ENCODE peak calls at places on chromosomes 3 and 15, in four cellular contexts. P, D, K and V are unnamed samples.

GRCh38 chr15:98169551-98169950 is 209.0 kb downstream of the ARRDC4 start:
- DNase-seq in P (no peak), D (no peak), K (no peak), V (no peak)

GRCh38 chr3:191020730-191021405 is 158.4 kb upstream of the GMNC start:
- DNase-seq in P (no peak), D (peak; percentile 44), K (no peak), V (peak; percentile 42)

GRCh38 chr15:79418693-79419279 is 13.3 kb upstream of the MINAR1 start:
- DNase-seq in P (no peak), D (peak; percentile 16), K (peak; percentile 39), V (no peak)

GRCh38 chr3:119933197-119933596 is 151.3 kb downstream of the NR1I2 start:
- DNase-seq in P (no peak), D (no peak), K (no peak), V (no peak)

GRCh38 chr3:9778102-9778501 is 8.4 kb upstream of the CAMK1 start:
- DNase-seq in P (no peak), D (peak; percentile 76), K (no peak), V (peak; percentile 95)

GRCh38 chr3:53730565-53730964 is 115.7 kb downstream of the CHDH start:
- DNase-seq in P (peak; percentile 5), D (peak; percentile 36), K (no peak), V (peak; percentile 22)

GRCh38 chr3:174581551-174581950 is 277.6 kb upstream of the NAALADL2 start:
- DNase-seq in P (no peak), D (no peak), K (no peak), V (peak; percentile 5)

GRCh38 chr3:115937054-115937453 is 313.7 kb downstream of the GAP43 start:
- DNase-seq in P (peak; percentile 51), D (no peak), K (no peak), V (peak; percentile 33)

GRCh38 chr3:94374439-94375161 is 311.7 kb downstream of the NSUN3 start:
- DNase-seq in P (no peak), D (no peak), K (peak; percentile 18), V (no peak)

GRCh38 chr3:95212117-95212516 is 1149.3 kb downstream of the NSUN3 start:
- DNase-seq in P (no peak), D (no peak), K (no peak), V (no peak)

GRCh38 chr3:147419062-147419701 is 10.0 kb downstream of the ZIC1 start:
- DNase-seq in P (peak; percentile 88), D (peak; percentile 68), K (peak; percentile 97), V (peak; percentile 22)
- H3K4me3 ChIP-seq in P (peak overlapping the region; percentile 16), D (peak overlapping the region; percentile 17), K (peak overlapping the region; percentile 44), V (no peak overlapping the region)

GRCh38 chr15:93088200-93088980 is 621 bp downstream of the RGMA start:
- DNase-seq in P (peak; percentile 49), D (peak; percentile 18), K (peak; percentile 84), V (peak; percentile 35)
- TF ChIP-seq EZH2 in P (no peak), D (peak; percentile 88), K (peak; percentile 31), V (peak; percentile 86)

GRCh38 chr3:66989860-66990696 is 8.0 kb upstream of the KBTBD8 start:
- DNase-seq in P (peak; percentile 14), D (peak; percentile 1), K (no peak), V (peak; percentile 49)
- H3K4me3 ChIP-seq in P (no peak overlapping the region), D (no peak overlapping the region), K (no peak overlapping the region), V (peak overlapping the region; percentile 61)

GRCh38 chr3:129002573-129003569 is 1.8 kb downstream of the EFCC1 start:
- DNase-seq in P (no peak), D (no peak), K (no peak), V (no peak)

GRCh38 chr3:129003578-129004112 is 2.5 kb downstream of the EFCC1 start:
- DNase-seq in P (no peak), D (no peak), K (peak; percentile 60), V (no peak)

GRCh38 chr3:129001101-129001816 is at the start of gene EFCC1:
- DNase-seq in P (no peak), D (peak; percentile 25), K (peak; percentile 92), V (peak; percentile 53)

GRCh38 chr3:129000742-129001100 is 383 bp upstream of the EFCC1 start:
- DNase-seq in P (no peak), D (no peak), K (peak; percentile 46), V (no peak)

GRCh38 chr3:129001817-129002572 is 891 bp downstream of the EFCC1 start:
- DNase-seq in P (peak; percentile 48), D (peak; percentile 25), K (peak; percentile 83), V (peak; percentile 39)
- TF ChIP-seq EZH2 in P (peak; percentile 82), D (peak; percentile 89), K (peak; percentile 89), V (no peak)

GRCh38 chr3:15346516-15346915 is 14.1 kb upstream of the SH3BP5 start:
- DNase-seq in P (no peak), D (no peak), K (no peak), V (no peak)
- H3K4me3 ChIP-seq in P (no peak overlapping the region), D (no peak overlapping the region), K (no peak overlapping the region), V (no peak overlapping the region)

GRCh38 chr3:137766069-137766960 is 2.2 kb downstream of the SOX14 start:
- DNase-seq in P (no peak), D (no peak), K (peak; percentile 82), V (no peak)

GRCh38 chr3:137764001-137764433 is at the start of gene SOX14:
- DNase-seq in P (no peak), D (no peak), K (peak; percentile 76), V (no peak)

GRCh38 chr3:137764563-137765309 is 621 bp downstream of the SOX14 start:
- DNase-seq in P (no peak), D (no peak), K (peak; percentile 44), V (no peak)

GRCh38 chr3:137763594-137763938 is 549 bp upstream of the SOX14 start:
- DNase-seq in P (no peak), D (no peak), K (peak; percentile 45), V (peak; percentile 10)

DNA sequence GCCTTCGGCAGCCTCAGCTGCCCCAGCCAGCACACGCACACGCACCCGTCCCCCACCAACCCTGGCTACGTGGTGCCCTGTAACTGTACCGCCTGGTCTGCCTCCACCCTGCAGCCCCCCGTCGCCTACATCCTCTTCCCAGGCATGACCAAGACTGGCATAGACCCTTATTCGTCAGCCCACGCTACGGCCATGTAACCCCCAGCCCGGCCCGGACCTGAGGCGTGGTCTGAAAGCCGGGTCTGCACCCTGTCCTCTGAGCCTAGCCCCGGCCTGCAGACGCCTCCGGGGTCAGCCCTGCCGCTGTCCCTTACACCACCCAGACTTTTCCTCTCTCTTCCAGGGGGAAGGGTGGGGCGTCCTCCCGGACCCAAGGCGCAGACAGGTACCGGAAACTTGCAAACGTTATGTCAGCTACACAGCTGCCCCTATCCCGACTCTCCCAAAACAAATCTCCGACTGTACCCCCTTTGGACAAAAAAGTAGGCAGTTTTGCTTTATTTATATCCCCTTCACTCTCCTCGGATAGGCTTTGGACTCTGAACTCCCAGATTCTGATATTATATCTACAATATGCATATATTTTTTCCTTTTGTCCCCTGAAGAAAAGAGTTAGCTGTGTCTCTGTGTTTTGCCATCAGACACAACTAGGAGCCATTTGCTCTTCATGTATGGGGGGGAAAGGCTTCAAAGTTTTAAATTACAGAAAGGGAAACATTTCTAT is 1.4 kb downstream of the SOX14 start:
- DNase-seq in P (no peak), D (no peak), K (peak; percentile 46), V (no peak)
- TF ChIP-seq EZH2 in P (peak; percentile 46), D (peak; percentile 88), K (peak; percentile 93), V (no peak)

DNA sequence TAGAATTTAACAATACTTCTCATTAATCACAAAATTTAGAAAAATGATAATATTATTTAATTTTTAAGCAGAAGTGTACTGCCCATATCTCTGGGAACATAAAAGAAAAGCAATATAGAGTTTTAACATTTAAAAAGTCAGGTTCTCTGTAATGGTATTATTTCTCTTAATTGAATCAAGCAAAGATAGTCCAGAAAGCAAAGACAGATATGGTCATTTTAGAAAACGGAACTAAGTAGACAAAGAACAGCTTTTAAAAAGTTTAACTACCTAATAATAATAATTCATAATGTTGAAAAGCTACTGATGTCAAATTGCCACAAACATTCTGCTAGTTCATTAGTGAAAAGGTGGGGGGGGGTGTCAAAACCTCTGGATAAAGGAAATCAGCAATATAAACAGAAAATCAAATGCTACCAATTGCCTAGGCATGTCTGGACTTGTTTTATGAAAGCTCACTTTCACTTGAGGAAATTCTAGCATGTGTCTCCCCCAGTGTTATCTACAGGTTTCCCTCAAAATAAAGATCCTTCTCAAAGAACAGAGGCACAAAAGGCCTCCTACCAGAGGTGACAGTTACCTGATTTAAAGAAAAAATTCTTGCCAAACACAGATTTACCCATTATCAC is 1.7 kb downstream of the ZMAT3 start:
- DNase-seq in P (no peak), D (peak; percentile 56), K (no peak), V (peak; percentile 48)
- H3K4me3 ChIP-seq in P (no peak overlapping the region), D (peak overlapping the region; percentile 98), K (peak overlapping the region; percentile 81), V (peak overlapping the region; percentile 85)

DNA sequence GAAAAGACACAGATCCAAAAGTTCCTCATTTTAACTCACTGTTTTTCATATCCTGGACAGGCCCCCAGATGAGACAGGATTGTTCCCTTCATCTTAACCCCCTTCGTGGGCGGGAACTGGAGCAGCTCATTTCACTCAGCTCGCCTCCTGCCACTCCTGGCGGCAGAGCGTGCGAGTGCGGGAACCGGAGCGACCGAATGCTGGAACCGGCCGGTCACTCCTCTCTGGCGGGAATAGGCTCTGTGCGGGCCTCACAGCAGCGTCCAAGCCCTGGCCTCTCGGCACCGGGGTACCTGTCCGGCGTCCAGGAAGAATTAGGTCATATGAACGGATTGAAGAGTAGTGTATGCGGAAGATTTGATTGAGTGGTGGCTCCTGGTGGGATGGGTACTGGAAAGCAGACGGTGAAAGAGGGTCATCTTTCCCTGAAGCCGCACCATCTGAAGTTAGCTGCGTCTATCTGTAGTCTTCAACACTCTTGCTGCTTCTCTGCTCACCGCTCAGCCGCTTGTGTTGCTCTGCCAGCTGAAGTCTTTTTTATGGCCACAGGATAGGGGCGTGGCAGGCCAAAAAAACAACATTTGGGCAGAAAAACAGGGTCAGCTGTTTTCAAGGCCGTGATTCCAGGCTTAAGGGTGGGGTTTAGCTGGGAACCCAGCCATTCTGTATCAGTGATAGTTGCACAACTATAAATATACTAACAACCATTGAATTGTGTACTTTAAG is 42.3 kb upstream of the FXR1 start:
- DNase-seq in P (no peak), D (peak; percentile 12), K (peak; percentile 57), V (peak; percentile 57)
- TF ChIP-seq EZH2 in P (no peak), D (no peak), K (no peak), V (no peak)